ENCODE peak calls at places on chromosomes 4 and X, in four cellular contexts. L is spleen, J is right atrium auricular region, V is upper lobe of right lung. X is an unnamed sample. For H3K4me1, the result is how much of the 10 kb centered on the place peaks cover.

GRCh38 chr4:138910201-138910913 is 105.2 kb upstream of the NOCT start:
- DNase-seq in J (no peak), V (no peak), L (no peak), X (no peak)

GRCh38 chr4:21976166-21976565 is 27.6 kb upstream of the KCNIP4 start:
- DNase-seq in V (no peak), L (no peak), J (no peak), X (no peak)

GRCh38 chr4:3855646-3856045 is 89.5 kb downstream of the ADRA2C start:
- DNase-seq in J (no peak), L (no peak), V (no peak), X (no peak)

GRCh38 chr4:140330311-140330900 is 43.0 kb upstream of the SCOC start:
- DNase-seq in J (no peak), L (no peak), V (no peak), X (no peak)

GRCh38 chrX:41148553-41148952 is 63.3 kb downstream of the USP9X start:
- DNase-seq in J (no peak), L (no peak), V (no peak), X (no peak)

GRCh38 chr4:3193531-3194203 is 55.3 kb upstream of the MSANTD1 start:
- DNase-seq in J (no peak), L (no peak), V (no peak), X (no peak)

GRCh38 chr4:143375326-143376073 is 38.8 kb downstream of the GAB1 start:
- DNase-seq in L (peak), V (no peak), J (no peak), X (no peak)

GRCh38 chr4:140213116-140213515 is 59.1 kb upstream of the MAML3 start:
- DNase-seq in J (no peak), L (no peak), V (no peak), X (no peak)

GRCh38 chr4:97593248-97593647 is 550.0 kb downstream of the STPG2 start:
- DNase-seq in L (peak), V (peak), J (no peak), X (no peak)

GRCh38 chr4:8940792-8941491 is 69.3 kb upstream of the HMX1 start:
- DNase-seq in V (no peak), J (peak), L (peak), X (no peak)

GRCh38 chr4:76212301-76212700 is 1.3 kb downstream of the SCARB2 start:
- DNase-seq in V (no peak), J (no peak), L (no peak), X (no peak)
- H3K4me1 ChIP-seq in V (half or more), J (under half), L (half or more), X (under half)

GRCh38 chr4:132384709-132385108 is 764.4 kb upstream of the PCDH10 start:
- DNase-seq in L (no peak), J (no peak), V (no peak), X (no peak)
- H3K4me3 ChIP-seq in L (no peak), J (no peak), V (no peak), X (no peak)

DNA sequence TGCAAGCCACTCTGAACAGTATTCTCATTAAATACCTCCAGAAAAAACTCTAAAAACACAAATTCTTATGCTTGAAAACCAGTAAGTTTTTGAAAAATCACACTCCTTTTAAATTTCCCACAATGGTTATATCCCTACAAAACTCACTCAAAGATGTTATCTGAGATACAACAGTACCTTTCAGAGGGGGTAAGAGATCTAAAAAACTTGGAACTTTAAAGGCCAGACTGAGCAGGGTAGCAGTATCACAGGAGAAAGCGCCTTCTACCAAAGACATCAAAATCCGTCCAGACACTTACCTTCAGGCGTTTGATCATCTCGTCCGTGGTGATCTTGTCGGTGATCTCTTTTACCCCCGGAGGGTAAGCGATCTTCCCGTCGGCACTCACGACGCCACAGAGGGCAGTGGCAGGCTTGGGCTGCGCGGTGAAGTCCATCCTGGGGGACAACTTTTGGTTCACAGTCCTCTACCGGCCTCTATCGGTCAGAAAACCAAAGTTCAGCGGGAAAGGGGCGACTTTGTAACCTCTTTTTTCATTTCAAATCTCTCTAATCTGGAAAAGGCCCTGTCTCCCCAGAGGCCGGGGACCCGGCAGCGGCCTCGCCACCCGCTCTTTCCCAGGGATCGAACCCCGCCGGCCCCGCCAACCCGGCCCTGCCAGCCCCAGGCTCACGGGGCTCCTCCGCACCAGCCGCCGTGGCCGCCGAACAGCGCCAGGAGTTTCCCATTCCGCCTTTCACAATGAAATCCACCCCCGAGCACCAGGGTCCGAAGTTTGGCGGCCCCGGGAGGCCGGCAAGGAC is 1.4 kb downstream of the PDS5A start:
- DNase-seq in V (peak), J (peak), L (peak), X (peak)
- H3K4me1 ChIP-seq in V (under half), J (under half), L (under half), X (under half)

DNA sequence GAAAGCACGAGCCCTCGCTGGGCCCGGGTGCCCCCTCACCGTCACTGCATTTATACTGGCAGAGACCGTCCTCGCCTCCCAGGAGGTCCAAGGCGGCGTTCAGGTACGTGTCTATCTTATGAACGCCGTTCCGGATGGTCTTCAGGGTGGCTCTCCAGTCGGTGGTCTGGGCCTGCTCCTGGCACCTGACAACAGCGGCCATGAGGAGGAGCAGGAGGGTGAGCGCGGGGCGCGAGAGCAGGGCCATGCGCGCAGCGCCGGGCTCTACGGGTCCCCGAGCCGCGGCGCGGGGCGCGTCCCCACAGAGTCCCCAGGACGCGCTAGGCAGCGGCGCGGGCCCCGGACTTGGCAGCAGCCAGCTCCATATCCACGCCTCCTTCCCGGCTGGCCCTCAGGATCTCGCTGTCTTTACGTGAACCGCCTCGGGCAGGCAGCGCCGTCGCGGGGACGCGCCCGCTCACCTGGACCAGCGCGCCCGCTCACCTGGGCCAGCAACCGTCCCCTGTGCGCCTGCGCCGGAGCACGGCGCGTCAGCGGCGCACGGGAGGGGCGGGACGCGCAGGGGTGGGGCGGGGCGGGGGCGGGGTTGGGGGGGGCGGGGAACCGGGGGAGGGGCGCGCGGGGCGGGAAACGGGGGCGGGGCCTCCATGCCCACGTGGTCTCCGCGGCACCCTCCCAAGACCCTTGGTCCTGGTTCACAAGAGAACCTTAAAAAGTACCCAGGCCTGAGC is at the start of gene PLA2G12A:
- DNase-seq in J (peak), L (peak), V (peak), X (peak)
- H3K4me3 ChIP-seq in J (peak), L (peak), V (peak), X (peak)

DNA sequence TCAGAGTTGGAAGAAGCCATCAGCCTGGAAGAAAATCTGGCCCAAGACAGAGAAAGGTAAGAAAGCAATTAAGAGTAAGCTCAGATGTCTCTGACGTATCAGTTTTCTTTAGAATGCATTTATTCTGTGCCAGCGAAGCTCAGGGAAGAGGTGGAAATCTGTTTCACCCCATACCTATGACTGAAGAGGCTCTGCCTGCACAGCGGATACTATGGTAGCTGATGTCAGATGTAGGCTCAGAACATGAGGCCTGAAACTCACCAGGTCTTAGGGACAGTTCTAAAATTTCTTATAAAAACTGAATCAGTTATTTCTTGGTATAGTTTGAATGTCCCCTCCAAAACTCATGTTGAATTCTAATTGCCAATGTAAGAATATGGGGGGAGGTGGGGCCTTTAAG is 30.9 kb downstream of the VEGFC start:
- DNase-seq in L (no peak), V (no peak), J (no peak), X (no peak)
- H3K4me1 ChIP-seq in L (under half), V (under half), J (under half), X (under half)

DNA sequence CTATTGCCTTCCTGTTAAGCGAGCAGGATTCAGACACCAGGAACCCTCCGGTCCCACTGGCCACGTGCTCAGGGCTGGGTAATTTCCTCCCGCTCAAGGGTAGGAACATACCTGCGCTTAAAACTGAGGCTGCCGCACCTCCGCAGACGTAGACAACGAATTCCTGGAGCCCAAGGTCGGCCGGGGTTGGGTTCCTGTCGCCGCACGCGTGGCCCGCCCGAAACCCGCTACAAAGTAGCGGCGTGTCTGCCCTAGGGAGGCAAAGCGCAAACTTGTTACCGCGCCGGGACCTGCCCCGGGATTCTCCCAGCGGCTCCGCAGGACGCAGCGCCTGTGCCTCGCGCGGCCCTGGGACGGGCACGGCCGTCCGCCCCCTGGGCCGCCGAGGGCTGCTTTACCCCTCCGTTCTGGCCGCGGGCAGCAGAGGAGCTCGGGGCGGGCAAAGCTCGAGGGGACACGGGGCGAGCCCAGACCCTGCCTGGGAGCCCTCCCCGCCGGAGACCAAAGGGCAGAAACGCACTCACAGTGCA is 341 bp downstream of the ERVMER34-1 start:
- DNase-seq in J (no peak), V (peak), L (peak), X (no peak)
- H3K4me3 ChIP-seq in J (peak), V (peak), L (peak), X (peak)

GRCh38 chrX:53316121-53316859 is 34.9 kb upstream of the IQSEC2 start:
- DNase-seq in L (no peak), J (no peak), V (no peak), X (no peak)

GRCh38 chrX:53316860-53317237 is 35.5 kb upstream of the IQSEC2 start:
- DNase-seq in V (no peak), L (no peak), J (no peak), X (no peak)

GRCh38 chrX:53318766-53319353 is 37.5 kb upstream of the IQSEC2 start:
- DNase-seq in L (no peak), J (no peak), V (no peak), X (no peak)

GRCh38 chrX:53319614-53320542 is 38.5 kb upstream of the IQSEC2 start:
- DNase-seq in L (no peak), V (no peak), J (no peak), X (no peak)

GRCh38 chrX:53317365-53318069 is 36.1 kb upstream of the IQSEC2 start:
- DNase-seq in J (peak), V (peak), L (peak), X (no peak)
- H3K4me1 ChIP-seq in J (under half), V (under half), L (under half), X (under half)

X was measured in RWPE2.